ENCODE peak calls at places on chromosomes 16 and 17, in five cellular contexts. Y is transverse colon; B is suprapubic skin; M is HFF-Myc; O is effector memory CD4-positive, alpha-beta T cell. W is an unnamed sample.

GRCh38 chr17:2453865-2454264 is 53.0 kb upstream of the MNT start:
- DNase-seq in Y (no peak), B (no peak), M (no peak), O (no peak), W (no peak)

GRCh38 chr17:47721725-47722124 is 11.3 kb upstream of the TBX21 start:
- DNase-seq in Y (no peak), B (no peak), M (no peak), O (no peak), W (no peak)

GRCh38 chr17:9370464-9370863 is 205.2 kb downstream of the STX8 start:
- DNase-seq in Y (no peak), B (no peak), M (no peak), O (no peak), W (no peak)

GRCh38 chr17:15194859-15195277 is 70.3 kb downstream of the PMP22 start:
- DNase-seq in Y (no peak), B (no peak), M (no peak), O (no peak), W (no peak)

GRCh38 chr17:29592850-29593545 is at the start of gene ANKRD13B:
- DNase-seq in Y (peak), B (no peak), M (no peak), O (no peak), W (peak)

GRCh38 chr17:14747576-14747940 is 446.7 kb downstream of the HS3ST3B1 start:
- DNase-seq in Y (no peak), B (no peak), M (no peak), O (no peak), W (no peak)

GRCh38 chr17:62735027-62735651 is 73.0 kb downstream of the MARCHF10 start:
- DNase-seq in Y (no peak), B (no peak), M (no peak), O (no peak), W (no peak)

GRCh38 chr17:56244268-56244890 is 91.1 kb downstream of the ANKFN1 start:
- DNase-seq in Y (no peak), B (no peak), M (no peak), O (no peak), W (no peak)

GRCh38 chr17:4186244-4186920 is 43.4 kb downstream of the CYB5D2 start:
- DNase-seq in Y (no peak), B (no peak), M (no peak), O (no peak), W (no peak)

GRCh38 chr17:56176101-56176500 is 22.8 kb downstream of the ANKFN1 start:
- DNase-seq in Y (no peak), B (no peak), M (no peak), O (no peak), W (peak)

GRCh38 chr17:17495448-17496188 is 577 bp downstream of the RASD1 start:
- DNase-seq in Y (peak), B (peak), M (no peak), O (no peak), W (no peak)

GRCh38 chr17:65190467-65191095 is 53.4 kb downstream of the RGS9 start:
- DNase-seq in Y (no peak), B (no peak), M (no peak), O (no peak), W (no peak)

GRCh38 chr16:21222495-21223337 is 10.8 kb upstream of the ANKS4B start:
- DNase-seq in Y (peak), B (no peak), M (no peak), O (no peak), W (peak)

GRCh38 chr17:2051388-2052237 is 3.3 kb upstream of the HIC1 start:
- DNase-seq in Y (no peak), B (no peak), M (no peak), O (no peak), W (no peak)

GRCh38 chr16:74998481-74999207 is at the start of gene ZNRF1:
- DNase-seq in Y (peak), B (peak), M (peak), O (peak), W (peak)

GRCh38 chr17:7677388-7678067 is 9.8 kb downstream of the TP53 start:
- DNase-seq in Y (no peak), B (no peak), M (no peak), O (no peak), W (no peak)

GRCh38 chr16:20938426-20938825 is 37.9 kb downstream of the LYRM1 start:
- DNase-seq in Y (no peak), B (no peak), M (no peak), O (no peak), W (no peak)

GRCh38 chr17:9982159-9982558 is 77.1 kb upstream of the RCVRN start:
- DNase-seq in Y (peak), B (no peak), M (no peak), O (no peak), W (peak)

GRCh38 chr16:13378151-13378550 is 476.8 kb downstream of the SHISA9 start:
- DNase-seq in Y (no peak), B (no peak), M (no peak), O (no peak), W (no peak)

GRCh38 chr17:51184124-51184523 is 17.9 kb downstream of the NME2 start:
- DNase-seq in Y (no peak), B (no peak), M (no peak), O (no peak), W (no peak)

GRCh38 chr16:58120216-58120615 is 9.0 kb downstream of the CFAP20 start:
- DNase-seq in Y (no peak), B (no peak), M (no peak), O (no peak), W (no peak)

GRCh38 chr16:10514369-10515055 is 65.9 kb downstream of the EMP2 start:
- DNase-seq in Y (peak), B (peak), M (no peak), O (peak), W (peak)

GRCh38 chr17:2192367-2193028 is 111.1 kb downstream of the SMG6 start:
- DNase-seq in Y (peak), B (no peak), M (peak), O (no peak), W (no peak)

DNA sequence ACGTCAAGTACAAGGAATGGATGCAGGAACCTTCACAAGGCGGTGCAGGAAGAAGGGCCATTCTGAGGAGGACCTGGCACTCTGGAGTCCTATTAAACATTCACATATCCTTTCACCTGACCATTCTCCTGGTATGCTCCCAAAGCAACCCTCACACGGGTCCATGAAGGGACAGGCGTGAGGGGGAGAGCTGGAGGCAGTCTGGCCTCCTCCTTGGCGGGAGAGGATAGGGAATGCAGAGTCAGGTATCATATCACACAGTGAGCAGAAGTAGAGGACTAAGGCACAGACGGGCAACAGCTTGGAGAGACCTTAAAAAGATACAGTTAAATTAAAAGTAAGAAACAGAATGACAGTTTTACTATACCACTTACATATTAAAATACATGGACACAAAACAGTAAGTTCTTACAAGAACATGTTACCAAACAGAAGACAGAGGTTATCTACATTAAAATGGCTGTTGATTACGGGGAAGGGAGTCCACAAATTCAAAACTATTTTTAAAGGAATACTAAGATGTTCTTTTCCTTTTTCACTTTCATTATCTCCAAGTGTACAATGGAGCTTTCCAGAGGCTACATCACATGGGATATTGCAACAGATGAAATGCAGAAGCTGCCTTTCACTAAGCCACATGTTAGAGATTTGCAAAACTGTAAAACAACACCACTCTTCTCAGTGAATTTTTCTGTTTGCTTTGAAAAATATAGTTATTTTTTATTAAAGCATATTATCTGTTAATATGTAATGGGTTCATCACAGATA is 53.8 kb downstream of the XPO6 start:
- DNase-seq in Y (no peak), B (no peak), M (no peak), O (no peak), W (no peak)
- H3K4me3 ChIP-seq in Y (no peak), B (no peak), M (no peak), O (no peak), W (no peak)

GRCh38 chr17:44780161-44780560 is 21.4 kb downstream of the ADAM11 start:
- DNase-seq in Y (no peak), B (no peak), M (no peak), O (no peak), W (no peak)
- H3K4me3 ChIP-seq in Y (no peak), B (no peak), M (no peak), O (no peak), W (no peak)

GRCh38 chr16:85126731-85127662 is 14.7 kb upstream of the CIBAR2 start:
- DNase-seq in Y (no peak), B (no peak), M (peak), O (no peak), W (no peak)

GRCh38 chr16:85123891-85124635 is 11.8 kb upstream of the CIBAR2 start:
- DNase-seq in Y (peak), B (peak), M (no peak), O (no peak), W (peak)

GRCh38 chr16:85125570-85126382 is 13.5 kb upstream of the CIBAR2 start:
- DNase-seq in Y (no peak), B (no peak), M (no peak), O (no peak), W (no peak)

GRCh38 chr16:85126383-85126730 is 14.1 kb upstream of the CIBAR2 start:
- DNase-seq in Y (no peak), B (no peak), M (no peak), O (no peak), W (no peak)

GRCh38 chr16:85124636-85125346 is 12.5 kb upstream of the CIBAR2 start:
- DNase-seq in Y (no peak), B (no peak), M (no peak), O (no peak), W (no peak)
- H3K4me3 ChIP-seq in Y (no peak), B (no peak), M (no peak), O (no peak), W (no peak)

DNA sequence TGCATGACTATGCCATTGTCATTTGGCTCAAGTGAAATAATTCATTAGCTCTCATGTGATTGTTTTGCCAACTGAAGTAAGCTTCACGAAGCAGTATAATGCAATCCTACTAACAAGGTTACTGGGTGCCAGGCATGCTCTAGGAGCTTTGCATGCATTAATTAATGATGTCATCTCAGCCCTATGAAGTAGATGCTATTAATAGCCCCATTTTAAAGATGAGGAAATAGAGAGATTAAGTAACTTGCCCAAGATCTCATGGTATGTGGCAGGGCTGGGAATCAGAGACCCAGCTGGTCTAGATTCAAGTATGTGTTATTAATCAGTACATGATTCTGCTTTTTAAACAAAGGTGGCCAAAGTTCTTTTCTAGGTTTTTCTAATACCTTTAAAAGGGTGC is 14.1 kb downstream of the KRT39 start:
- DNase-seq in Y (no peak), B (no peak), M (peak), O (no peak), W (no peak)
- H3K4me3 ChIP-seq in Y (no peak), B (no peak), M (no peak), O (no peak), W (no peak)

DNA sequence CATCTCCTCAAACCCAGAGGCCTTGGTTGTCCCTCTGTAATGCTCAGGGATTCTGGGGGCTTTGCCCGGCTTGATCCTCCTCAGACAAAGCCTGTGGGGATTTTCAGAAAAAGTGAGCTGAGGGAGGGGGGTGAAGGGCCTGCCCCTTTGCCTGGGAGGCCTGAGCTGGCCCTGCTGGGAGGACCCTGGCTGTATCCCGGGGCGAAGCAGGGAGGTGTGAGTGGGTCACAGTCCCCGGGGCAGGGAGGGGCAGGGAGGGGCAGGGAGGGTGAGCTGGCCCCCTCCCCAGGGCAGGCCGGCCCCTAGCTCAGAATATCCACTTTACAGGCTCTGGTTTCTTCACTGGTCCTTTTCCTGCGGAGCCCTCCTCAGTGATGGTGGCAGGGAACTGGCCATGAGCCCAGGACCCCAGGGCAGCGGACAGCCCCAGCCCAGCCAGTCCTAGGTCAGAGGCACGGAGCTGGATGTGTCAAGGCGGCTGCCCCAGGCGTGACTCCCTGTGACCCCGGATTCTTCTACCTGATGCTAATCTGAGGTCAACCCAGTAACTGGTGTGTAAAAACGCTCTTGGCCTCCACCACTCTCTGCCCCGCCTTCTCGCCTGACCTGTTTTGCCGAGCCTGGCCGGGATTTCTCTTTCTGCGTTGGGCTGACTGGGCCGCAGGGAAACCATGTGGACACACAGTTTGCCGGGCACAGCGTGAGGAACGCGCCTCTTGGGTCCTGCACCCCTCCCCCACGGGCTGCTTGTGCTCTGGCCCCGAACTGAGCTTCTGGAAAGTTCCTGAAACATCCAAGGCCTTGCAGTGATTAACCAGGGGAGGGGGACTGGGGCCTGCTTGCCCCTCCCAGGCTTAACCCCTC is 5.8 kb upstream of the FASN start:
- DNase-seq in Y (peak), B (peak), M (no peak), O (no peak), W (peak)
- H3K4me3 ChIP-seq in Y (no peak), B (no peak), M (no peak), O (no peak), W (no peak)

W was measured in Caco-2.